ENCODE peak calls at places on chromosomes 11 and 22, in seven cellular contexts. S, R, O, T, C, G and F are unnamed samples.

GRCh38 chr11:125728969-125729368 is 17.1 kb upstream of the PATE1 start:
- DNase-seq in C (no peak), O (no peak), S (no peak), T (no peak), G (no peak), R (no peak), F (no peak)

GRCh38 chr11:75425422-75425821 is 7.6 kb downstream of the KLHL35 start:
- DNase-seq in C (no peak), R (no peak), T (no peak), O (no peak), S (no peak), G (no peak), F (no peak)

GRCh38 chr22:37996079-37996478 is 11.7 kb upstream of the SOX10 start:
- DNase-seq in S (no peak), R (no peak), T (no peak), C (no peak), G (no peak), O (no peak), F (no peak)

GRCh38 chr11:121091492-121092179 is 9.4 kb upstream of the TECTA start:
- DNase-seq in G (no peak), S (no peak), O (no peak), C (no peak), T (no peak), R (no peak), F (no peak)

GRCh38 chr11:118918686-118919280 is 6.9 kb downstream of the BCL9L start:
- DNase-seq in T (no peak), G (no peak), S (peak), R (no peak), O (no peak), C (no peak), F (no peak)

GRCh38 chr22:44247346-44247745 is 65.4 kb downstream of the SHISAL1 start:
- DNase-seq in T (no peak), C (no peak), R (peak), G (no peak), O (no peak), S (no peak), F (no peak)

GRCh38 chr22:41498322-41498721 is 29.4 kb downstream of the ACO2 start:
- DNase-seq in C (no peak), T (no peak), O (no peak), S (no peak), G (no peak), R (no peak), F (no peak)

GRCh38 chr22:35353318-35353717 is 27.6 kb upstream of the HMOX1 start:
- DNase-seq in C (no peak), T (no peak), S (no peak), G (no peak), O (no peak), R (no peak), F (no peak)

GRCh38 chr11:16787035-16787744 is 48.7 kb downstream of the C11orf58 start:
- DNase-seq in C (no peak), R (no peak), O (no peak), T (no peak), G (no peak), S (peak), F (no peak)

GRCh38 chr11:96136623-96137313 is 206.2 kb downstream of the MAML2 start:
- DNase-seq in C (no peak), S (no peak), O (no peak), G (no peak), R (no peak), T (no peak), F (no peak)

GRCh38 chr11:64120951-64121569 is 44.9 kb downstream of the MACROD1 start:
- DNase-seq in O (no peak), R (no peak), T (no peak), G (no peak), C (no peak), S (peak), F (no peak)

GRCh38 chr22:43852605-43853327 is 9.5 kb downstream of the SULT4A1 start:
- DNase-seq in G (no peak), T (no peak), R (no peak), S (no peak), O (no peak), C (no peak), F (no peak)

GRCh38 chr11:68012843-68013610 is 2.9 kb downstream of the ALDH3B1 start:
- DNase-seq in S (peak), C (peak), T (no peak), O (no peak), R (no peak), G (no peak), F (peak)

GRCh38 chr11:119339581-119340334 is 925 bp downstream of the C1QTNF5 start:
- DNase-seq in R (peak), O (peak), S (peak), G (no peak), C (no peak), T (no peak), F (no peak)

GRCh38 chr11:79314906-79315689 is 125.7 kb downstream of the TENM4 start:
- DNase-seq in O (no peak), G (no peak), C (no peak), S (no peak), R (no peak), T (no peak), F (no peak)

GRCh38 chr11:32118025-32118974 is 27.4 kb downstream of the RCN1 start:
- DNase-seq in G (no peak), T (no peak), S (peak), O (no peak), C (peak), R (no peak), F (no peak)

GRCh38 chr22:45235851-45236342 is 4.8 kb downstream of the KIAA0930 start:
- DNase-seq in S (no peak), C (no peak), G (no peak), R (no peak), O (no peak), T (no peak), F (no peak)

GRCh38 chr11:10784229-10785145 is 24.2 kb downstream of the EIF4G2 start:
- DNase-seq in T (no peak), G (no peak), C (no peak), S (no peak), O (no peak), R (no peak), F (no peak)

GRCh38 chr22:46686221-46686872 is 51.7 kb downstream of the CERK start:
- DNase-seq in O (peak), C (no peak), R (no peak), G (no peak), T (no peak), S (no peak), F (no peak)

GRCh38 chr11:134742228-134742612 is 330.2 kb upstream of the B3GAT1 start:
- DNase-seq in O (no peak), C (peak), T (no peak), R (no peak), S (no peak), G (no peak), F (no peak)

GRCh38 chr11:14029415-14029814 is 66.9 kb downstream of the SPON1 start:
- DNase-seq in G (no peak), S (no peak), R (no peak), T (no peak), C (no peak), O (no peak), F (no peak)

GRCh38 chr11:69419662-69420061 is 61.8 kb upstream of the LINC01488 start:
- DNase-seq in C (no peak), R (no peak), G (no peak), O (no peak), S (no peak), T (no peak), F (no peak)

GRCh38 chr22:43262990-43263644 is 76.2 kb upstream of the TTLL12 start:
- DNase-seq in T (peak), R (peak), C (no peak), O (peak), G (no peak), S (no peak), F (no peak)

GRCh38 chr11:124310746-124311145 is 3.0 kb downstream of the OR8D1 start:
- DNase-seq in S (no peak), R (no peak), O (no peak), G (no peak), C (no peak), T (no peak), F (no peak)

GRCh38 chr11:1086171-1087102 is 11.8 kb downstream of the MUC2 start:
- DNase-seq in G (no peak), R (no peak), T (no peak), O (peak), C (no peak), S (no peak), F (no peak)

GRCh38 chr11:122874991-122875390 is 7.6 kb upstream of the JHY start:
- DNase-seq in S (no peak), G (no peak), T (no peak), R (no peak), C (no peak), O (no peak), F (no peak)

GRCh38 chr11:88596786-88597185 is 259.2 kb upstream of the CTSC start:
- DNase-seq in G (no peak), T (no peak), S (no peak), R (no peak), O (no peak), C (no peak), F (no peak)

GRCh38 chr11:87028688-87029087 is 9.0 kb upstream of the TMEM135 start:
- DNase-seq in S (no peak), G (no peak), R (no peak), T (no peak), O (no peak), C (no peak), F (no peak)

GRCh38 chr11:19441752-19442553 is 201.2 kb upstream of the E2F8 start:
- DNase-seq in O (peak), C (peak), G (no peak), R (peak), S (peak), T (no peak), F (peak)

GRCh38 chr11:102389253-102389652 is 42.2 kb downstream of the BIRC2 start:
- DNase-seq in C (no peak), G (no peak), S (no peak), T (no peak), O (no peak), R (no peak), F (no peak)

GRCh38 chr11:91773090-91773489 is 451.5 kb upstream of the FAT3 start:
- DNase-seq in R (no peak), G (no peak), S (peak), O (no peak), C (no peak), T (no peak), F (no peak)

GRCh38 chr11:120642196-120642894 is 130.8 kb downstream of the GRIK4 start:
- DNase-seq in T (no peak), O (no peak), S (no peak), R (no peak), C (no peak), G (no peak), F (no peak)

GRCh38 chr11:1196516-1197391 is 26.1 kb upstream of the MUC5B start:
- DNase-seq in C (no peak), G (no peak), O (peak), S (no peak), R (no peak), T (no peak), F (no peak)

GRCh38 chr11:36041988-36042606 is 98.2 kb downstream of the LDLRAD3 start:
- DNase-seq in O (no peak), G (no peak), R (no peak), S (no peak), T (no peak), C (no peak), F (no peak)

GRCh38 chr11:45896392-45897068 is 10.5 kb downstream of the FREY1 start:
- DNase-seq in O (no peak), R (no peak), C (no peak), S (no peak), T (no peak), G (no peak), F (no peak)